ENCODE peak calls at places on chromosomes 13 and 19, in five cellular contexts. V, Y, D, Q and X are unnamed samples.

GRCh38 chr19:34662919-34663318 is 14.0 kb downstream of the SCGB2B2 start:
- DNase-seq in V (no peak), Y (no peak), D (peak), Q (peak), X (no peak)

GRCh38 chr19:48962029-48962848 is 2.9 kb upstream of the FTL start:
- DNase-seq in V (peak), Y (peak), D (peak), Q (peak), X (no peak)

GRCh38 chr13:96273196-96273595 is 183.3 kb downstream of the HS6ST3 start:
- DNase-seq in V (no peak), Y (no peak), D (no peak), Q (no peak), X (no peak)

GRCh38 chr19:46069841-46070341 is 29.1 kb upstream of the IGFL4 start:
- DNase-seq in V (no peak), Y (no peak), D (peak), Q (peak), X (peak)

GRCh38 chr13:87999791-88000190 is 328.6 kb downstream of the SLITRK5 start:
- DNase-seq in V (no peak), Y (no peak), D (peak), Q (no peak), X (peak)

GRCh38 chr13:46143239-46143701 is 38.4 kb upstream of the CPB2 start:
- DNase-seq in V (no peak), Y (no peak), D (no peak), Q (peak), X (no peak)

GRCh38 chr19:1122972-1123363 is 19.2 kb downstream of the GPX4 start:
- DNase-seq in V (no peak), Y (no peak), D (peak), Q (peak), X (peak)

GRCh38 chr19:19211499-19212432 is at the start of gene NCAN:
- DNase-seq in V (no peak), Y (no peak), D (no peak), Q (no peak), X (no peak)

GRCh38 chr19:39941615-39942507 is 7.4 kb upstream of the FCGBP start:
- DNase-seq in V (peak), Y (peak), D (peak), Q (peak), X (no peak)

GRCh38 chr13:31067416-31068118 is 94.1 kb downstream of the HSPH1 start:
- DNase-seq in V (no peak), Y (no peak), D (peak), Q (no peak), X (peak)

GRCh38 chr13:28819748-28820098 is 416 bp upstream of the MTUS2 start:
- DNase-seq in V (peak), Y (no peak), D (peak), Q (peak), X (peak)

GRCh38 chr13:53098455-53098854 is 69.8 kb downstream of the OLFM4 start:
- DNase-seq in V (no peak), Y (no peak), D (no peak), Q (peak), X (no peak)

GRCh38 chr19:7112675-7113074 is 43.2 kb downstream of the ZNF557 start:
- DNase-seq in V (no peak), Y (no peak), D (no peak), Q (no peak), X (no peak)

GRCh38 chr19:17448190-17448967 is at the start of gene TMEM221:
- DNase-seq in V (peak), Y (peak), D (peak), Q (no peak), X (no peak)